ENCODE peak calls at places on chromosomes 7 and 10, in nine cellular contexts. One of them, this sample, is unnamed.

GRCh38 chr10:87660484-87661133 is 931 bp downstream of the PAPSS2 start:
- DNase-seq in ovary: peak; percentile 56
- DNase-seq in fibroblast of lung: peak; percentile 74
- DNase-seq in hepatocyte: peak; percentile 65
- DNase-seq in suprapubic skin: no peak
- DNase-seq in right lobe of liver: no peak
- DNase-seq in lower lobe of right lung: no peak
- DNase-seq in mammary epithelial cell: no peak
- DNase-seq in heart right ventricle: peak; percentile 16
- DNase-seq in this sample: no peak

GRCh38 chr7:44155191-44156185 is 14.4 kb upstream of the MYL7 start:
- DNase-seq in ovary: no peak
- DNase-seq in fibroblast of lung: no peak
- DNase-seq in hepatocyte: no peak
- DNase-seq in suprapubic skin: no peak
- DNase-seq in right lobe of liver: peak; percentile 91
- DNase-seq in lower lobe of right lung: no peak
- DNase-seq in mammary epithelial cell: no peak
- DNase-seq in heart right ventricle: no peak
- DNase-seq in this sample: no peak

GRCh38 chr10:118101501-118101900 is 54.8 kb upstream of the RAB11FIP2 start:
- DNase-seq in ovary: no peak
- DNase-seq in fibroblast of lung: no peak
- DNase-seq in hepatocyte: no peak
- DNase-seq in suprapubic skin: no peak
- DNase-seq in right lobe of liver: no peak
- DNase-seq in lower lobe of right lung: no peak
- DNase-seq in mammary epithelial cell: no peak
- DNase-seq in heart right ventricle: no peak
- DNase-seq in this sample: no peak

GRCh38 chr7:128841171-128841690 is 11.0 kb downstream of the FLNC start:
- DNase-seq in ovary: no peak
- DNase-seq in fibroblast of lung: no peak
- DNase-seq in hepatocyte: no peak
- DNase-seq in suprapubic skin: no peak
- DNase-seq in right lobe of liver: no peak
- DNase-seq in lower lobe of right lung: peak; percentile 46
- DNase-seq in mammary epithelial cell: no peak
- DNase-seq in heart right ventricle: no peak
- DNase-seq in this sample: no peak

GRCh38 chr10:43090188-43090587 is 13.3 kb downstream of the RET start:
- DNase-seq in ovary: no peak
- DNase-seq in fibroblast of lung: no peak
- DNase-seq in hepatocyte: no peak
- DNase-seq in suprapubic skin: no peak
- DNase-seq in right lobe of liver: no peak
- DNase-seq in lower lobe of right lung: no peak
- DNase-seq in mammary epithelial cell: no peak
- DNase-seq in heart right ventricle: no peak
- DNase-seq in this sample: no peak

GRCh38 chr7:1151156-1151555 is 8.8 kb downstream of the ZFAND2A start:
- DNase-seq in ovary: peak; percentile 24
- DNase-seq in fibroblast of lung: no peak
- DNase-seq in hepatocyte: no peak
- DNase-seq in suprapubic skin: no peak
- DNase-seq in right lobe of liver: no peak
- DNase-seq in lower lobe of right lung: peak; percentile 29
- DNase-seq in mammary epithelial cell: no peak
- DNase-seq in heart right ventricle: no peak
- DNase-seq in this sample: no peak

GRCh38 chr10:103627111-103627892 is 133.8 kb downstream of the NEURL1 start:
- DNase-seq in ovary: no peak
- DNase-seq in fibroblast of lung: no peak
- DNase-seq in hepatocyte: no peak
- DNase-seq in suprapubic skin: no peak
- DNase-seq in right lobe of liver: no peak
- DNase-seq in lower lobe of right lung: no peak
- DNase-seq in mammary epithelial cell: no peak
- DNase-seq in heart right ventricle: no peak
- DNase-seq in this sample: no peak

GRCh38 chr7:95398155-95398940 is 2.2 kb upstream of the PON3 start:
- DNase-seq in ovary: no peak
- DNase-seq in fibroblast of lung: no peak
- DNase-seq in hepatocyte: peak; percentile 22
- DNase-seq in suprapubic skin: no peak
- DNase-seq in right lobe of liver: no peak
- DNase-seq in lower lobe of right lung: no peak
- DNase-seq in mammary epithelial cell: no peak
- DNase-seq in heart right ventricle: no peak
- DNase-seq in this sample: no peak

GRCh38 chr10:76885815-76886214 is 751.8 kb downstream of the KCNMA1 start:
- DNase-seq in ovary: no peak
- DNase-seq in fibroblast of lung: no peak
- DNase-seq in hepatocyte: no peak
- DNase-seq in suprapubic skin: no peak
- DNase-seq in right lobe of liver: no peak
- DNase-seq in lower lobe of right lung: no peak
- DNase-seq in mammary epithelial cell: no peak
- DNase-seq in heart right ventricle: peak; percentile 23
- DNase-seq in this sample: no peak

GRCh38 chr7:111639894-111640293 is 77.6 kb upstream of the IMMP2L start:
- DNase-seq in ovary: no peak
- DNase-seq in fibroblast of lung: peak; percentile 95
- DNase-seq in hepatocyte: no peak
- DNase-seq in suprapubic skin: no peak
- DNase-seq in right lobe of liver: no peak
- DNase-seq in lower lobe of right lung: no peak
- DNase-seq in mammary epithelial cell: no peak
- DNase-seq in heart right ventricle: no peak
- DNase-seq in this sample: no peak

GRCh38 chr10:77111611-77112550 is 525.7 kb downstream of the KCNMA1 start:
- DNase-seq in ovary: no peak
- DNase-seq in fibroblast of lung: peak; percentile 76
- DNase-seq in hepatocyte: peak; percentile 73
- DNase-seq in suprapubic skin: no peak
- DNase-seq in right lobe of liver: no peak
- DNase-seq in lower lobe of right lung: no peak
- DNase-seq in mammary epithelial cell: peak; percentile 66
- DNase-seq in heart right ventricle: no peak
- DNase-seq in this sample: peak; percentile 7

GRCh38 chr10:99346247-99346646 is 17.1 kb downstream of the CNNM1 start:
- DNase-seq in ovary: no peak
- DNase-seq in fibroblast of lung: peak; percentile 55
- DNase-seq in hepatocyte: no peak
- DNase-seq in suprapubic skin: no peak
- DNase-seq in right lobe of liver: no peak
- DNase-seq in lower lobe of right lung: no peak
- DNase-seq in mammary epithelial cell: peak; percentile 23
- DNase-seq in heart right ventricle: no peak
- DNase-seq in this sample: no peak

GRCh38 chr10:132845780-132846595 is 60.0 kb upstream of the NKX6-2 start:
- DNase-seq in ovary: peak; percentile 17
- DNase-seq in fibroblast of lung: no peak
- DNase-seq in hepatocyte: no peak
- DNase-seq in suprapubic skin: peak; percentile 37
- DNase-seq in right lobe of liver: no peak
- DNase-seq in lower lobe of right lung: peak; percentile 36
- DNase-seq in mammary epithelial cell: no peak
- DNase-seq in heart right ventricle: no peak
- DNase-seq in this sample: no peak

GRCh38 chr7:96689414-96689813 is 20.2 kb downstream of the SEM1 start:
- DNase-seq in ovary: no peak
- DNase-seq in fibroblast of lung: no peak
- DNase-seq in hepatocyte: no peak
- DNase-seq in suprapubic skin: no peak
- DNase-seq in right lobe of liver: no peak
- DNase-seq in lower lobe of right lung: no peak
- DNase-seq in mammary epithelial cell: no peak
- DNase-seq in heart right ventricle: no peak
- DNase-seq in this sample: no peak

GRCh38 chr7:126790763-126791162 is 462.0 kb downstream of the GRM8 start:
- DNase-seq in ovary: no peak
- DNase-seq in fibroblast of lung: no peak
- DNase-seq in hepatocyte: no peak
- DNase-seq in suprapubic skin: no peak
- DNase-seq in right lobe of liver: no peak
- DNase-seq in lower lobe of right lung: no peak
- DNase-seq in mammary epithelial cell: no peak
- DNase-seq in heart right ventricle: no peak
- DNase-seq in this sample: no peak

GRCh38 chr7:139294951-139295555 is 46.1 kb upstream of the FMC1 start:
- DNase-seq in ovary: no peak
- DNase-seq in fibroblast of lung: no peak
- DNase-seq in hepatocyte: no peak
- DNase-seq in suprapubic skin: no peak
- DNase-seq in right lobe of liver: no peak
- DNase-seq in lower lobe of right lung: no peak
- DNase-seq in mammary epithelial cell: no peak
- DNase-seq in heart right ventricle: no peak
- DNase-seq in this sample: no peak

GRCh38 chr10:42982886-42983594 is 93.8 kb upstream of the RET start:
- DNase-seq in ovary: peak; percentile 7
- DNase-seq in fibroblast of lung: no peak
- DNase-seq in hepatocyte: no peak
- DNase-seq in suprapubic skin: no peak
- DNase-seq in right lobe of liver: peak; percentile 31
- DNase-seq in lower lobe of right lung: peak; percentile 39
- DNase-seq in mammary epithelial cell: no peak
- DNase-seq in heart right ventricle: no peak
- DNase-seq in this sample: no peak

DNA sequence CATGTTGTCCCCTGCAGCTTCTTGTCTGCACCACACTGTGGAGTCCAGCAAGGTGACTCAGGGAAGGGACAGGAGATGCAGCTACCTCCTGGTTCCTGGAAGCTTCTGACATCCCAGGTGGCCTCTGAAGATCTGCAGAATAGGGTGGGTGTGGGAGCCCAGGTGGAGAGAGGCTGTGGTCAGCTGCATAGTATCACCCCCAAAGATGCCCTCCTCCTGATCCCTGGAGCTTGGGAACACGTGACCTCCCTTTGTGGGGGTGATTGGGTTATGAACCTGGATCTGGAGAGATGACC is 25.4 kb downstream of the CALML3 start:
- DNase-seq in ovary: peak; percentile 21
- DNase-seq in fibroblast of lung: no peak
- DNase-seq in hepatocyte: no peak
- DNase-seq in suprapubic skin: peak; percentile 47
- DNase-seq in right lobe of liver: peak; percentile 36
- DNase-seq in lower lobe of right lung: no peak
- DNase-seq in mammary epithelial cell: no peak
- DNase-seq in heart right ventricle: no peak
- DNase-seq in this sample: no peak
- H3K4me1 ChIP-seq in ovary: peaks cover 19% of the 10 kb centered on the region
- H3K4me1 ChIP-seq in fibroblast of lung: peaks cover 31% of the 10 kb centered on the region
- H3K4me1 ChIP-seq in hepatocyte: peaks cover 58% of the 10 kb centered on the region
- H3K4me1 ChIP-seq in suprapubic skin: peaks cover 92% of the 10 kb centered on the region
- H3K4me1 ChIP-seq in right lobe of liver: no peaks in the 10 kb centered on the region
- H3K4me1 ChIP-seq in lower lobe of right lung: peaks cover 53% of the 10 kb centered on the region
- H3K4me1 ChIP-seq in mammary epithelial cell: peaks cover 94% of the 10 kb centered on the region
- H3K4me1 ChIP-seq in heart right ventricle: peaks cover 6% of the 10 kb centered on the region
- H3K4me1 ChIP-seq in this sample: peaks cover 43% of the 10 kb centered on the region

GRCh38 chr7:13933536-13933935 is 55.9 kb downstream of the ETV1 start:
- DNase-seq in ovary: no peak
- DNase-seq in fibroblast of lung: no peak
- DNase-seq in hepatocyte: no peak
- DNase-seq in suprapubic skin: no peak
- DNase-seq in right lobe of liver: no peak
- DNase-seq in lower lobe of right lung: no peak
- DNase-seq in mammary epithelial cell: no peak
- DNase-seq in heart right ventricle: no peak
- DNase-seq in this sample: no peak

GRCh38 chr7:13932131-13932530 is 57.3 kb downstream of the ETV1 start:
- DNase-seq in ovary: no peak
- DNase-seq in fibroblast of lung: no peak
- DNase-seq in hepatocyte: no peak
- DNase-seq in suprapubic skin: no peak
- DNase-seq in right lobe of liver: no peak
- DNase-seq in lower lobe of right lung: no peak
- DNase-seq in mammary epithelial cell: no peak
- DNase-seq in heart right ventricle: no peak
- DNase-seq in this sample: no peak

GRCh38 chr7:13933106-13933505 is 56.4 kb downstream of the ETV1 start:
- DNase-seq in ovary: no peak
- DNase-seq in fibroblast of lung: peak; percentile 40
- DNase-seq in hepatocyte: no peak
- DNase-seq in suprapubic skin: no peak
- DNase-seq in right lobe of liver: no peak
- DNase-seq in lower lobe of right lung: no peak
- DNase-seq in mammary epithelial cell: no peak
- DNase-seq in heart right ventricle: no peak
- DNase-seq in this sample: no peak
- H3K9me3 ChIP-seq in ovary: no peaks in the 10 kb centered on the region
- H3K9me3 ChIP-seq in fibroblast of lung: no peaks in the 10 kb centered on the region
- H3K9me3 ChIP-seq in hepatocyte: no peaks in the 10 kb centered on the region
- H3K9me3 ChIP-seq in suprapubic skin: no peaks in the 10 kb centered on the region
- H3K9me3 ChIP-seq in right lobe of liver: no peaks in the 10 kb centered on the region
- H3K9me3 ChIP-seq in lower lobe of right lung: no peaks in the 10 kb centered on the region
- H3K9me3 ChIP-seq in mammary epithelial cell: no peaks in the 10 kb centered on the region
- H3K9me3 ChIP-seq in heart right ventricle: no peaks in the 10 kb centered on the region
- H3K9me3 ChIP-seq in this sample: no peaks in the 10 kb centered on the region

GRCh38 chr7:92546856-92547497 is 18.4 kb downstream of the RBM48 start:
- DNase-seq in ovary: no peak
- DNase-seq in fibroblast of lung: no peak
- DNase-seq in hepatocyte: no peak
- DNase-seq in suprapubic skin: no peak
- DNase-seq in right lobe of liver: no peak
- DNase-seq in lower lobe of right lung: no peak
- DNase-seq in mammary epithelial cell: no peak
- DNase-seq in heart right ventricle: no peak
- DNase-seq in this sample: no peak
- TF ChIP-seq CTCF in ovary: no peak
- TF ChIP-seq CTCF in fibroblast of lung: no peak
- TF ChIP-seq CTCF in hepatocyte: no peak
- TF ChIP-seq CTCF in suprapubic skin: no peak
- TF ChIP-seq CTCF in right lobe of liver: no peak
- TF ChIP-seq CTCF in lower lobe of right lung: no peak
- TF ChIP-seq CTCF in mammary epithelial cell: no peak
- TF ChIP-seq CTCF in heart right ventricle: no peak
- TF ChIP-seq CTCF in this sample: no peak

DNA sequence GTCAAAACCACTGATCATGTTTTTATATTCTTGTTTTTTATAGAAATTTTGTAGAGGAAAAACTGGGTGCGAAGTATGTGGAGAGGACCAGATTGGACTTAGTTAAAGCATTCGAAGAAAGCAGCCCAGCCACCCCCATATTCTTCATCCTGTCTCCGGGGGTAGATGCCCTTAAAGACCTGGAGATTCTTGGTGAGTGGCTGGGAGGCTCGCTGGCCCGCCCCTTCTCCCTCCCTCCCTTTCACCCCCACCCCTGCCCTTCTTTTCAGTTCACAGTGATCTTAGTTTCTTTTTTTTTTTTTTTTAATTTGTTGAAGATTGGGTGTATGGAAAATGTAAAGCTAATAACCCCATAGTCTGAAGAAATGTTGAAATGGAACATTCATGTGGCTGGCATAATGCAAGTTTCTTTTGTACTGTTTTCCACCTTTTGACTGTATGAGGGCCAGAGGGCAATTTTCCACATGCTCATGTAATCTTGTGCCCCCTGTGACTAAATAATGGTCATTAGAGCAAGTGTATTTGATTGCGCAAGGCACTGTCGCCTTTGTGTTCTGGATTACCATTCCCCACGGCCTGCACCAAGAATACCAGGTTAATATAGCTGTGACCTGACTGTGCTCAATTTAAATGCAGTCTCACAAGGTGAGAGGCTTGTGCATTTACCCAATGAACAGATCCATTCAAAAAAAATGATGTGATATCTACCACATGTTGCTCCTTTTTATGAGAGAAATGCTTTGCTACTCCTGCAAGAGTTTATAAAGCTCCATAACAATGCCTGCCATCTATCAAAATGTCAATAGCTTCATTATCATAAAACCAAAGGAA is 77.7 kb downstream of the CDCA7L start:
- DNase-seq in ovary: no peak
- DNase-seq in fibroblast of lung: no peak
- DNase-seq in hepatocyte: no peak
- DNase-seq in suprapubic skin: no peak
- DNase-seq in right lobe of liver: no peak
- DNase-seq in lower lobe of right lung: no peak
- DNase-seq in mammary epithelial cell: no peak
- DNase-seq in heart right ventricle: no peak
- DNase-seq in this sample: no peak
- H3K4me1 ChIP-seq in ovary: no peaks in the 10 kb centered on the region
- H3K4me1 ChIP-seq in fibroblast of lung: no peaks in the 10 kb centered on the region
- H3K4me1 ChIP-seq in hepatocyte: no peaks in the 10 kb centered on the region
- H3K4me1 ChIP-seq in suprapubic skin: no peaks in the 10 kb centered on the region
- H3K4me1 ChIP-seq in right lobe of liver: no peaks in the 10 kb centered on the region
- H3K4me1 ChIP-seq in lower lobe of right lung: no peaks in the 10 kb centered on the region
- H3K4me1 ChIP-seq in mammary epithelial cell: no peaks in the 10 kb centered on the region
- H3K4me1 ChIP-seq in heart right ventricle: no peaks in the 10 kb centered on the region
- H3K4me1 ChIP-seq in this sample: no peaks in the 10 kb centered on the region

This sample was measured in CD8-positive, alpha-beta T cell.